ENCODE peak calls at places on chromosome 16, in eight cellular contexts. V is stimulated activated CD8-positive, alpha-beta memory T cell treated with anti-CD3 and anti-CD28 coated beads, Interleukin-7, amount 100 ng/mL, for 48 hours; G is activated gamma-delta T cell treated with Interleukin-2 at 50 U/mL for 16 hours; S is COR-L47; U is uterus; J is CD8-positive, alpha-beta memory T cell; O is left lung; Q is effector CD4-positive, alpha-beta T cell. P is an unnamed sample.

GRCh38 chr16:76705883-76706282 is 428.7 kb downstream of the CNTNAP4 start:
- DNase-seq in V (no peak), G (no peak), S (no peak), U (no peak), J (no peak), O (no peak), Q (no peak), P (no peak)

GRCh38 chr16:84058664-84059063 is 16.1 kb upstream of the SLC38A8 start:
- DNase-seq in V (no peak), G (no peak), S (no peak), U (no peak), J (no peak), O (peak; percentile 54), Q (no peak), P (no peak)

GRCh38 chr16:69143116-69143515 is 10.7 kb downstream of the UTP4 start:
- DNase-seq in V (no peak), G (no peak), S (no peak), U (no peak), J (no peak), O (no peak), Q (no peak), P (no peak)

GRCh38 chr16:22681881-22682291 is 132.1 kb upstream of the HS3ST2 start:
- DNase-seq in V (no peak), G (no peak), S (no peak), U (no peak), J (no peak), O (no peak), Q (no peak), P (no peak)

GRCh38 chr16:8569650-8570338 is 20.5 kb downstream of the TMEM114 start:
- DNase-seq in V (no peak), G (no peak), S (no peak), U (no peak), J (no peak), O (no peak), Q (no peak), P (no peak)

GRCh38 chr16:73289232-73289631 is 241.3 kb upstream of the ZFHX3 start:
- DNase-seq in V (no peak), G (no peak), S (no peak), U (no peak), J (no peak), O (no peak), Q (no peak), P (no peak)

GRCh38 chr16:83305092-83305491 is 502.7 kb upstream of the HSBP1 start:
- DNase-seq in V (no peak), G (no peak), S (no peak), U (no peak), J (no peak), O (no peak), Q (no peak), P (no peak)

GRCh38 chr16:27365142-27366089 is 36.6 kb upstream of the IL21R start:
- DNase-seq in V (no peak), G (no peak), S (no peak), U (no peak), J (no peak), O (no peak), Q (no peak), P (peak; percentile 90)

GRCh38 chr16:21663889-21664647 is at the start of gene OTOA:
- DNase-seq in V (no peak), G (peak; percentile 21), S (no peak), U (no peak), J (peak; percentile 14), O (peak; percentile 83), Q (peak; percentile 18), P (no peak)

GRCh38 chr16:67884-68789 is 4.3 kb downstream of the RHBDF1 start:
- DNase-seq in V (no peak), G (no peak), S (no peak), U (no peak), J (no peak), O (no peak), Q (no peak), P (no peak)

GRCh38 chr16:3960049-3960809 is 79.7 kb upstream of the CREBBP start:
- DNase-seq in V (no peak), G (no peak), S (no peak), U (no peak), J (no peak), O (no peak), Q (no peak), P (no peak)

P was measured in RCC 7860.